ENCODE peak calls at places on chromosomes 12 and 14, in seven cellular contexts. J, D, Z, S, G, C and R are unnamed samples.

GRCh38 chr12:93122569-93123091 is 193.5 kb upstream of the EEA1 start:
- DNase-seq in J (no peak), D (no peak), Z (no peak), S (no peak), G (peak), C (no peak), R (no peak)

GRCh38 chr14:103763730-103764488 is 48.3 kb downstream of the ZFYVE21 start:
- DNase-seq in J (no peak), D (no peak), Z (no peak), S (no peak), G (no peak), C (no peak), R (no peak)

GRCh38 chr14:59870277-59871165 is at the start of gene RTN1:
- DNase-seq in J (no peak), D (no peak), Z (peak), S (peak), G (peak), C (no peak), R (peak)

GRCh38 chr12:116673713-116674112 is 64.2 kb downstream of the SPRING1 start:
- DNase-seq in J (no peak), D (no peak), Z (no peak), S (no peak), G (no peak), C (no peak), R (no peak)

GRCh38 chr14:104362761-104363605 is 216.6 kb upstream of the C14orf180 start:
- DNase-seq in J (no peak), D (no peak), Z (no peak), S (no peak), G (no peak), C (peak), R (no peak)

GRCh38 chr12:53624956-53625355 is 1.2 kb downstream of the ATF7 start:
- DNase-seq in J (no peak), D (no peak), Z (no peak), S (no peak), G (no peak), C (no peak), R (no peak)

GRCh38 chr14:50530794-50531193 is 1.6 kb downstream of the MAP4K5 start:
- DNase-seq in J (no peak), D (no peak), Z (no peak), S (no peak), G (no peak), C (no peak), R (no peak)

GRCh38 chr12:112964067-112964670 is 14.2 kb upstream of the OAS2 start:
- DNase-seq in J (no peak), D (no peak), Z (no peak), S (no peak), G (no peak), C (no peak), R (peak)

GRCh38 chr12:13234045-13234641 is 37.6 kb downstream of the EMP1 start:
- DNase-seq in J (peak), D (no peak), Z (peak), S (peak), G (peak), C (no peak), R (peak)

GRCh38 chr14:99522934-99523660 is 41.9 kb downstream of the CCNK start:
- DNase-seq in J (no peak), D (no peak), Z (no peak), S (peak), G (no peak), C (peak), R (no peak)

GRCh38 chr14:96567289-96567899 is 65.2 kb downstream of the PAPOLA start:
- DNase-seq in J (peak), D (no peak), Z (peak), S (no peak), G (peak), C (no peak), R (no peak)

GRCh38 chr14:106843951-106844483 is 1317.6 kb downstream of the TMEM121 start:
- DNase-seq in J (peak), D (no peak), Z (no peak), S (peak), G (peak), C (no peak), R (no peak)

GRCh38 chr12:27823038-27823437 is 43.0 kb upstream of the MANSC4 start:
- DNase-seq in J (no peak), D (no peak), Z (no peak), S (no peak), G (no peak), C (no peak), R (no peak)

GRCh38 chr12:105805730-105806390 is 332.9 kb downstream of the NUAK1 start:
- DNase-seq in J (no peak), D (no peak), Z (no peak), S (no peak), G (no peak), C (no peak), R (no peak)

GRCh38 chr12:115468087-115468510 is 784.1 kb upstream of the TBX3 start:
- DNase-seq in J (peak), D (no peak), Z (peak), S (peak), G (no peak), C (no peak), R (no peak)

GRCh38 chr12:55970775-55971174 is 3.1 kb upstream of the RAB5B start:
- DNase-seq in J (no peak), D (no peak), Z (peak), S (no peak), G (no peak), C (no peak), R (no peak)

GRCh38 chr12:115572440-115572839 is 705.1 kb downstream of the MED13L start:
- DNase-seq in J (no peak), D (no peak), Z (peak), S (no peak), G (no peak), C (no peak), R (no peak)

GRCh38 chr12:94266796-94267529 is 118.6 kb downstream of the PLXNC1 start:
- DNase-seq in J (no peak), D (no peak), Z (no peak), S (no peak), G (no peak), C (no peak), R (peak)

GRCh38 chr12:32944195-32944594 is 47.6 kb upstream of the PKP2 start:
- DNase-seq in J (peak), D (no peak), Z (no peak), S (no peak), G (no peak), C (no peak), R (no peak)

GRCh38 chr12:32946504-32947131 is 50.0 kb upstream of the PKP2 start:
- DNase-seq in J (no peak), D (no peak), Z (no peak), S (no peak), G (no peak), C (no peak), R (no peak)

GRCh38 chr12:32949815-32950214 is 53.2 kb upstream of the PKP2 start:
- DNase-seq in J (no peak), D (no peak), Z (no peak), S (no peak), G (no peak), C (no peak), R (no peak)

DNA sequence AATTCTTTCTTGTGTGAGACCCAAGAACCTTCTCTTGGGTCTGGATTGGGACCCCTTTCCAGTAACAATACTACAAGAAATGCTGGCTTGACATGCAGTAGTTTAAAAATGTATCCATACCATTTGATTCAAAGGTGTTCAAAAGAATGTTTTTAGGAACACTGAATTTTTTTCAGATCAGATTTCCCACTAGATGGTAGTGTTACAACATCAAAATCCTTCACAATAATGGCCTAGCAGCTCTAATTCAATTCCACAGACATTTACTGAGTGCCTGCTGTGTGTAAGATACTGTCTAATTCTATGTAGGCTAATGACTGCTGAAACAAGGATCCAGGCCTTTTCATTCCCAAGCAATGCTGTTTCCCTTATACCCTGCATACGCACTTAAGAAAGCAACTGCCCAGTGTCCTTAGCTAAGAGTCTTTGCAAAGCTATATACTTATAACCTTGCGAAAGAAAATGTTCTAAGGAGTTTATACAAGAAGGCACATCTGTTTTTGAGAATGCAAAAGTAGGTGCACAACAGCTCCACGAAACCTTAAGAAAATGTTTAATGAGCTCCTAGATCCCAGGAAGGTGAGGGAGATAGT is 50.7 kb upstream of the PKP2 start:
- DNase-seq in J (peak), D (peak), Z (peak), S (no peak), G (no peak), C (no peak), R (no peak)
- TF ChIP-seq CTCF in J (peak), D (peak), Z (no peak), S (no peak), G (no peak), C (peak), R (no peak)

DNA sequence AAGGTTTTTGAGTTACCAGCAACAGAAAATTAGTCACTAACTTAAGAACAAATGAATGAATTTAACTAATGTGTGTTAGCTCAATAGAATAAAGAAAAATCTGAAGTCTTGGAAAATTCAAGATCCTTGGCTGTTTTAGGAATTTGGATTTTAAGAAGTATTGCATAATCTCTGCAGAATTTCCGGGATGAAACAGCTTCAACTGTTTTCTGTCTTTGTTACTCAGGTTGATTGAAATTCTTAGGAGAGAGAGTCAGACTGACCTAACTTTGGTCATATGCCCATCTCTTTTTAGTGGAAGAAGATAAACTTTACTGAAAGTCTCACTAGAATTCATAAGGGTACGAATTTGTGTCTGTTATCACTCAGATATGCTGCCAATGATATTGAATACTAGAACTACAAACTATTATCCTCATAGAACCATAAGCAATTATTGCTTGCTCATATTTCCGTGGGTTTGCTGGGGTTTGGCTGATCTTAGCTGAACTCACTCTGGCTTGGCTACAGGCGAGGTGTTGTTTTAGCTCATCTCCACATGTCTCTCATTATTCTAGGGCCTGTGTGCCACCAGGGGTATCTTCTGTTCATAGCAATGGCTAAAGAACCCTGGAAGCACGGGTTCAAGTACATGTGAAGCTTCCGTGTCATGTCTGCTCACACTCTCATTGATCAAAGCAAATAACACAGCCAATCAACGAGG is 257.4 kb upstream of the NOVA1 start:
- DNase-seq in J (no peak), D (no peak), Z (peak), S (no peak), G (no peak), C (no peak), R (no peak)
- TF ChIP-seq CTCF in J (no peak), D (no peak), Z (no peak), S (no peak), G (no peak), C (no peak), R (no peak)

DNA sequence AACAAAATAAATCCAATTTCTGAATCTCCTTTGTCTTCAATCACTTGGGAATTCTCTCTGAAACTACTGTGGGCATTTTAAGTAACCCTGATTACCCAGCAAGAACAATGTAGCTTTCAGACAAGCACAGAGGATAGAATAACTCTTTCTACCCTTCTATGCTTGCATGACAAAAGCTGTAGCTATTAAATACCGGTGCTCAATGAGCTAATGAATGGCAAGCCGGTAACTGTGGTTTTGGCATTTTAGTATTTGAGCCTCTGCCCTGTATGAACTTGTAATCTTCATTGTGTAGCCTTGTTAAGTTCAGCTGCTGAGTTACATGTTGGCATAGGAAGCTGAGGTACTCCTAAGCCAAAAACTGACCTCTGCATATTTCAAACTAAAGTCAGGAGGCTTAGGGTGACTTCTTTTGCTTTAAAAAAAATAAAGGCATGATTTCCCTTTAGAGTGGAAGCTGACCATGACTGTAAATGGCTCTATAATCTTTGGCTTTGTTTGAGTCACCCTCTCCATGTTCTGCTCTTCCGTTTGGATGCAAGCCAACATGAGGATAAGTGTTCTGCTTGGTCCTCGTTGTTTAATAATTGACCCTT is 171.0 kb upstream of the HIF1A start:
- DNase-seq in J (no peak), D (no peak), Z (peak), S (no peak), G (peak), C (no peak), R (no peak)
- TF ChIP-seq CTCF in J (no peak), D (no peak), Z (no peak), S (no peak), G (no peak), C (no peak), R (no peak)

GRCh38 chr14:23353433-23353780 is 720 bp upstream of the SLC22A17 start:
- DNase-seq in J (no peak), D (no peak), Z (no peak), S (no peak), G (no peak), C (no peak), R (peak)

GRCh38 chr14:23354990-23355389 is 2.3 kb upstream of the SLC22A17 start:
- DNase-seq in J (no peak), D (no peak), Z (no peak), S (no peak), G (no peak), C (no peak), R (peak)

GRCh38 chr14:23356036-23356435 is 3.3 kb upstream of the SLC22A17 start:
- DNase-seq in J (no peak), D (no peak), Z (no peak), S (no peak), G (no peak), C (no peak), R (no peak)

GRCh38 chr14:23351681-23352505 is 794 bp downstream of the SLC22A17 start:
- DNase-seq in J (no peak), D (no peak), Z (no peak), S (no peak), G (no peak), C (no peak), R (no peak)

DNA sequence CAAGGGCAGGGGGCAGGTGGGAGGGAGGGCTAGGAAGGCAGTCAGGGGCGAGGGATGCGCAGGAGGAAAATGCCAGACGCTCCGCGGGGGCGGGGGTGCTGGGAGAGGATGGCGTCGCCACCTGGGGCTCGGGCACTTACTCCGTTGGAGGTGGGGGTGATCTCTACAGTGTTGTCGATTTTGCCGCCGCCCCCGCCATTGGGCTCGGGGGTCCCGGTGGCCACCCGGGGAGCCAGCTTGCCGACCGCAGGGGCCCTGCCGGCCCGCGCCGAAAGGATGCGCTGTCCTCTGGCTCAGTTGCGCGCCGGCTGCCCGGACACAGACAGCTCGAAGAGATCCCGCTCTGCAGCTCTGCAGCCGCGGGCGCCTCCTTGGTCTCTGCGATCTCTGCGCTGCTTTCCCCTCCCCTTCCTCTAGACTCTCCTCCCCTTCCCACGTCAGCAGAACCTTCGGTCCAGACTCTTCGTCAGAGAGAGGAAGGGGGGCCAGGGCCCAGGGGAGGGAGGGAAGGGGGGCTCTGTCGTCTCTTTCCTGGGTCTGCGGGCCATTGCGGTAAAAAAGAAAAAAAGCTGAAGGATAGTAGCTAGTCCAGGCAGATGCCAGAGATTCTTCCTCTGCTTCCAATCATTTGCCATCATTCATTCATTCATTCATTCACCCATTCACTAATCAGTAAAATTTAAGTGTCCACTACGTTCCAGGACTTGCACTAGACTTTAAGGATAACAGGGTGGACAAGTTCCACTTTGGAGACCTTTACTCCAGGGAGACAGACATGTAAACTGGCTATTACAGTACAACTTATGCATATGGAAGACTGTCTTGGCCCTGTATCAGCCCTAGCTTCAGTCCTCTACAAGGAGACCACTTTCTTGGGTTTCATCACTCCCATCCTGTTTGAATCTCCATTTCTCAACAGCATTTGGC is at the start of gene SLC22A17:
- DNase-seq in J (peak), D (no peak), Z (peak), S (peak), G (peak), C (no peak), R (peak)
- TF ChIP-seq CTCF in J (no peak), D (peak), Z (peak), S (peak), G (no peak), C (peak), R (no peak)

GRCh38 chr14:89279649-89280232 is 137.3 kb downstream of the FOXN3 start:
- DNase-seq in J (no peak), D (no peak), Z (no peak), S (no peak), G (no peak), C (no peak), R (no peak)

GRCh38 chr14:89282191-89282590 is 134.8 kb downstream of the FOXN3 start:
- DNase-seq in J (no peak), D (no peak), Z (no peak), S (no peak), G (no peak), C (no peak), R (no peak)

GRCh38 chr14:89284368-89285058 is 132.5 kb downstream of the FOXN3 start:
- DNase-seq in J (no peak), D (no peak), Z (peak), S (no peak), G (no peak), C (no peak), R (no peak)

GRCh38 chr14:89280612-89281011 is 136.4 kb downstream of the FOXN3 start:
- DNase-seq in J (no peak), D (no peak), Z (no peak), S (no peak), G (no peak), C (no peak), R (no peak)

DNA sequence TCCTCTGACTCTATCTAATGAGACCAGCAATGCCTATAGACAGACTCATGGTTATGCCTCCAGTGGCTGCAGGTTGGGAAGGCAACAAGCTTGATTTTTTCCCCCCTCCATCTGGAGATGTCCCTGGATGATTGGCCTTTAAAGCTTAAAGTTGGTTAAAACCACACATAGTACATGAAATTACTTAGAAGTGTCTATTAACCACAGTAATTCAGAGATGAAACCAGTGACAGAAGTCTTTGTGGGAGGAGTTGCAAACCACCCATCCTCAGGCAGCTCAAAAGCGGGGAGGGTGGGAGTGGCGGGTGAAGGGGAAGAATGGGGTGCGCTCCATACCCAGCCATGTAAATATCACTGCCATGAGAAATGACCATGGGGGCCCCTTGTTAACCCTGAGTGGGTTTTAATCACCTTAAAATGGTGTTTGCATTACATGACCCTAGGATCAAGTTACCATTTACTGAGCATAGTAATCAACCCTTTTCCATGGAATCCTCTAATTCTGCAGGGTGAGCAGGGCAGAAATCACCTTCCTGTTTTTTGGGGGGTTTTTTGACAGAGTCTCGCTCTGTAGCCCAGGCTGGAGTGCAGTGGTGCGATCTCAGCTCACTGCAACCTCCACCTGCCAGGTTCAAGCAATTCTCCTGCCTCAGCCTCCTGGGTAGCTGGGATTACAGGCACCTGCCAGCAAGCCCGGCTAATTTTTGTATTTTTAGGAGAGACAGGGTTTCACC is 133.5 kb downstream of the FOXN3 start:
- DNase-seq in J (no peak), D (no peak), Z (no peak), S (no peak), G (no peak), C (no peak), R (no peak)
- TF ChIP-seq CTCF in J (no peak), D (no peak), Z (no peak), S (no peak), G (no peak), C (no peak), R (no peak)

GRCh38 chr12:104544836-104545235 is 88.1 kb downstream of the CHST11 start:
- DNase-seq in J (no peak), D (no peak), Z (no peak), S (no peak), G (no peak), C (no peak), R (no peak)
- TF ChIP-seq CTCF in J (no peak), D (no peak), Z (no peak), S (no peak), G (no peak), C (no peak), R (no peak)

DNA sequence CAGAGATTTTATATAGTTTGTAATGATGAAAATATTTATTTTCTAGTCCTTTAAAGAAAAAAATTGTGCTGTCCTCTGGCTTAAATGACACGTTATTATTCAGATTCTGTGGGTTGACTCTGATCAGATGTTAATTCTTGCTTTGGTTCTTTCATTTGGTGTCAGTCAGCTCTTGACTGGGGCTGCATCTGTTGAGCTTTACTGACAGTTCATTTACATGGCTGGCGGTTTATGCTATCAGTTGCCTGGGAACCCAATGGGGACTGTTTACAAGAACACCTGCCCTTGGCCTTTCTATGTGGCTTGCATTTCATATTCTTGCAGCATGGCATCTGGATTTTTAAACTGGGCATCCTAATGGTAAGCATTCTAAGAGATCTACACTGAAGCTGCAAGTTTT is 667.1 kb upstream of the FBXO33 start:
- DNase-seq in J (no peak), D (no peak), Z (no peak), S (no peak), G (no peak), C (no peak), R (no peak)
- TF ChIP-seq CTCF in J (no peak), D (no peak), Z (no peak), S (no peak), G (no peak), C (no peak), R (no peak)